ENCODE peak calls at places on chromosomes 12 and 14, in five cellular contexts. One of them, this sample, is unnamed. For H3K27me3, the result is how much of the 10 kb centered on the place peaks cover.

GRCh38 chr12:84247931-84248330 is 664.7 kb downstream of the SLC6A15 start:
- DNase-seq in suprapubic skin: no peak
- DNase-seq in prostate gland: no peak
- DNase-seq in tibial nerve: no peak
- DNase-seq in heart left ventricle: no peak
- DNase-seq in this sample: no peak

GRCh38 chr14:104801284-104802119 is 601 bp downstream of the ZBTB42 start:
- DNase-seq in prostate gland: no peak
- DNase-seq in heart left ventricle: peak
- DNase-seq in suprapubic skin: no peak
- DNase-seq in tibial nerve: no peak
- DNase-seq in this sample: no peak

GRCh38 chr14:88323520-88324199 is 591 bp upstream of the KCNK10 start:
- DNase-seq in heart left ventricle: no peak
- DNase-seq in suprapubic skin: no peak
- DNase-seq in prostate gland: no peak
- DNase-seq in tibial nerve: no peak
- DNase-seq in this sample: no peak

GRCh38 chr14:76919811-76920571 is 93.8 kb downstream of the LRRC74A start:
- DNase-seq in heart left ventricle: no peak
- DNase-seq in suprapubic skin: no peak
- DNase-seq in prostate gland: no peak
- DNase-seq in tibial nerve: no peak
- DNase-seq in this sample: no peak

GRCh38 chr14:103091041-103091882 is 3.3 kb upstream of the EXOC3L4 start:
- DNase-seq in tibial nerve: no peak
- DNase-seq in prostate gland: peak
- DNase-seq in heart left ventricle: peak
- DNase-seq in suprapubic skin: no peak
- DNase-seq in this sample: no peak

GRCh38 chr12:94089891-94090290 is 58.5 kb upstream of the PLXNC1 start:
- DNase-seq in heart left ventricle: no peak
- DNase-seq in suprapubic skin: no peak
- DNase-seq in tibial nerve: no peak
- DNase-seq in prostate gland: no peak
- DNase-seq in this sample: no peak

GRCh38 chr14:84006643-84007137 is 1523.3 kb upstream of the FLRT2 start:
- DNase-seq in heart left ventricle: no peak
- DNase-seq in tibial nerve: no peak
- DNase-seq in prostate gland: no peak
- DNase-seq in suprapubic skin: no peak
- DNase-seq in this sample: no peak

GRCh38 chr14:105767315-105767714 is 240.9 kb downstream of the TMEM121 start:
- DNase-seq in prostate gland: no peak
- DNase-seq in suprapubic skin: no peak
- DNase-seq in heart left ventricle: no peak
- DNase-seq in tibial nerve: no peak
- DNase-seq in this sample: no peak

GRCh38 chr12:117587646-117588287 is 226.3 kb upstream of the NOS1 start:
- DNase-seq in tibial nerve: peak
- DNase-seq in heart left ventricle: no peak
- DNase-seq in suprapubic skin: no peak
- DNase-seq in prostate gland: peak
- DNase-seq in this sample: no peak

GRCh38 chr12:45989857-45990467 is 412 bp downstream of the SCAF11 start:
- DNase-seq in prostate gland: peak
- DNase-seq in suprapubic skin: peak
- DNase-seq in heart left ventricle: peak
- DNase-seq in tibial nerve: no peak
- DNase-seq in this sample: no peak

GRCh38 chr14:93081875-93082570 is 33.7 kb downstream of the ITPK1 start:
- DNase-seq in prostate gland: no peak
- DNase-seq in suprapubic skin: no peak
- DNase-seq in heart left ventricle: no peak
- DNase-seq in tibial nerve: no peak
- DNase-seq in this sample: no peak

GRCh38 chr12:100404769-100405407 is 48.0 kb downstream of the SLC17A8 start:
- DNase-seq in suprapubic skin: no peak
- DNase-seq in tibial nerve: no peak
- DNase-seq in prostate gland: peak
- DNase-seq in heart left ventricle: no peak
- DNase-seq in this sample: no peak

GRCh38 chr12:91577586-91578539 is 395.2 kb upstream of the DCN start:
- DNase-seq in suprapubic skin: no peak
- DNase-seq in prostate gland: no peak
- DNase-seq in heart left ventricle: no peak
- DNase-seq in tibial nerve: no peak
- DNase-seq in this sample: no peak

GRCh38 chr12:109445224-109445623 is 31.9 kb downstream of the KCTD10 start:
- DNase-seq in suprapubic skin: no peak
- DNase-seq in tibial nerve: no peak
- DNase-seq in heart left ventricle: no peak
- DNase-seq in prostate gland: no peak
- DNase-seq in this sample: no peak

GRCh38 chr12:119183942-119184695 is 5.4 kb downstream of the HSPB8 start:
- DNase-seq in prostate gland: no peak
- DNase-seq in heart left ventricle: no peak
- DNase-seq in suprapubic skin: no peak
- DNase-seq in tibial nerve: no peak
- DNase-seq in this sample: no peak

GRCh38 chr12:73266206-73266605 is 994.0 kb downstream of the TRHDE start:
- DNase-seq in prostate gland: no peak
- DNase-seq in suprapubic skin: no peak
- DNase-seq in heart left ventricle: no peak
- DNase-seq in tibial nerve: no peak
- DNase-seq in this sample: no peak

GRCh38 chr12:3076730-3077571 is at the start of gene TSPAN9:
- DNase-seq in heart left ventricle: peak
- DNase-seq in suprapubic skin: peak
- DNase-seq in tibial nerve: peak
- DNase-seq in prostate gland: peak
- DNase-seq in this sample: no peak

GRCh38 chr12:131893605-131894312 is 663 bp upstream of the ULK1 start:
- DNase-seq in tibial nerve: no peak
- DNase-seq in suprapubic skin: no peak
- DNase-seq in prostate gland: no peak
- DNase-seq in heart left ventricle: no peak
- DNase-seq in this sample: no peak

GRCh38 chr14:74018704-74019407 is at the start of the genes BBOF1 and ENTPD5:
- DNase-seq in suprapubic skin: peak
- DNase-seq in heart left ventricle: peak
- DNase-seq in prostate gland: peak
- DNase-seq in tibial nerve: peak
- DNase-seq in this sample: peak
- TF ChIP-seq POLR2A in suprapubic skin: peak
- TF ChIP-seq POLR2A in heart left ventricle: peak
- TF ChIP-seq POLR2A in prostate gland: peak
- TF ChIP-seq POLR2A in tibial nerve: peak
- TF ChIP-seq POLR2A in this sample: peak

GRCh38 chr12:54300267-54300731 is 516 bp downstream of the NFE2 start:
- DNase-seq in prostate gland: no peak
- DNase-seq in suprapubic skin: peak
- DNase-seq in tibial nerve: no peak
- DNase-seq in heart left ventricle: no peak
- DNase-seq in this sample: no peak
- H3K4me3 ChIP-seq in prostate gland: no peak
- H3K4me3 ChIP-seq in suprapubic skin: peak
- H3K4me3 ChIP-seq in tibial nerve: peak
- H3K4me3 ChIP-seq in heart left ventricle: no peak
- H3K4me3 ChIP-seq in this sample: peak

GRCh38 chr12:256958-257357 is 5.7 kb downstream of the SLC6A13 start:
- DNase-seq in heart left ventricle: no peak
- DNase-seq in prostate gland: no peak
- DNase-seq in tibial nerve: no peak
- DNase-seq in suprapubic skin: no peak
- DNase-seq in this sample: no peak
- H3K27me3 ChIP-seq in heart left ventricle: under half
- H3K27me3 ChIP-seq in prostate gland: under half
- H3K27me3 ChIP-seq in tibial nerve: under half
- H3K27me3 ChIP-seq in suprapubic skin: under half
- H3K27me3 ChIP-seq in this sample: half or more

GRCh38 chr14:22886500-22887259 is 3.7 kb downstream of the REM2 start:
- DNase-seq in prostate gland: peak
- DNase-seq in heart left ventricle: peak
- DNase-seq in suprapubic skin: peak
- DNase-seq in tibial nerve: peak
- DNase-seq in this sample: no peak
- TF ChIP-seq POLR2A in prostate gland: peak
- TF ChIP-seq POLR2A in heart left ventricle: peak
- TF ChIP-seq POLR2A in suprapubic skin: no peak
- TF ChIP-seq POLR2A in tibial nerve: no peak
- TF ChIP-seq POLR2A in this sample: no peak

GRCh38 chr12:124078800-124079199 is 105.8 kb downstream of the ZNF664 start:
- DNase-seq in prostate gland: no peak
- DNase-seq in tibial nerve: no peak
- DNase-seq in suprapubic skin: no peak
- DNase-seq in heart left ventricle: no peak
- DNase-seq in this sample: no peak
- H3K4me3 ChIP-seq in prostate gland: no peak
- H3K4me3 ChIP-seq in tibial nerve: no peak
- H3K4me3 ChIP-seq in suprapubic skin: no peak
- H3K4me3 ChIP-seq in heart left ventricle: no peak
- H3K4me3 ChIP-seq in this sample: no peak

DNA sequence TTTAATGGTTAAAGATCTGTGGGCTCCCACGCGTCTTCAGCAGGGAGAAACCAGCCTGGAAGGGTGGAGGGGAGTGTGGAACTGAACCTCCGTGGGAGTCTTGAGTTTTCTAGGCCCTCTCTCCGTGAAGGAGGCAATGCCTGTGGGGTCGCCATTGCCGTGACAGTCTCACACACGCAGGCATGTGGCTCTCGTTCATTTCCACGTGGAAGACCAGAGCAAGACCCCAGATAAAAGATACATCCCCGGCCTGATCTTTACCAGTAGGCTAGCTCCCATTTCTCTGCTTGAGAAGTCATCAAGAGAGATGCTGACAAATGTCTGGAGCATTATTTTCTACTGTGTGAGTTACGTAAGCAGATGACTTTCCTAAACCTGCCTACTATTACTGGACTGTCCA is 491.7 kb upstream of the LMO3 start:
- DNase-seq in heart left ventricle: no peak
- DNase-seq in tibial nerve: no peak
- DNase-seq in prostate gland: no peak
- DNase-seq in suprapubic skin: no peak
- DNase-seq in this sample: peak
- H3K27me3 ChIP-seq in heart left ventricle: under half
- H3K27me3 ChIP-seq in tibial nerve: under half
- H3K27me3 ChIP-seq in prostate gland: under half
- H3K27me3 ChIP-seq in suprapubic skin: under half
- H3K27me3 ChIP-seq in this sample: under half

GRCh38 chr12:102645968-102646367 is 165.6 kb upstream of the IGF1 start:
- DNase-seq in heart left ventricle: no peak
- DNase-seq in tibial nerve: no peak
- DNase-seq in suprapubic skin: no peak
- DNase-seq in prostate gland: no peak
- DNase-seq in this sample: no peak
- TF ChIP-seq POLR2A in heart left ventricle: no peak
- TF ChIP-seq POLR2A in tibial nerve: no peak
- TF ChIP-seq POLR2A in suprapubic skin: no peak
- TF ChIP-seq POLR2A in prostate gland: no peak
- TF ChIP-seq POLR2A in this sample: no peak

GRCh38 chr14:75514673-75515630 is 7.3 kb upstream of the BATF start:
- DNase-seq in prostate gland: no peak
- DNase-seq in suprapubic skin: no peak
- DNase-seq in heart left ventricle: no peak
- DNase-seq in tibial nerve: no peak
- DNase-seq in this sample: no peak
- H3K4me3 ChIP-seq in prostate gland: peak
- H3K4me3 ChIP-seq in suprapubic skin: peak
- H3K4me3 ChIP-seq in heart left ventricle: no peak
- H3K4me3 ChIP-seq in tibial nerve: peak
- H3K4me3 ChIP-seq in this sample: peak